ENCODE peak calls at places on chromosome 17, in five cellular contexts. One of them, this sample, is unnamed.

GRCh38 chr17:43940630-43941029 is 1.6 kb downstream of the PPY start:
- DNase-seq in fibroblast of pulmonary artery: peak
- DNase-seq in heart right ventricle: no peak
- DNase-seq in Caco-2: peak
- DNase-seq in IMR-90: peak
- DNase-seq in this sample: no peak

GRCh38 chr17:5719976-5720375 is 135.7 kb upstream of the NLRP1 start:
- DNase-seq in fibroblast of pulmonary artery: no peak
- DNase-seq in heart right ventricle: no peak
- DNase-seq in Caco-2: no peak
- DNase-seq in IMR-90: no peak
- DNase-seq in this sample: no peak

GRCh38 chr17:42673885-42674754 is 2.7 kb downstream of the PLEKHH3 start:
- DNase-seq in fibroblast of pulmonary artery: peak
- DNase-seq in heart right ventricle: peak
- DNase-seq in Caco-2: no peak
- DNase-seq in IMR-90: peak
- DNase-seq in this sample: peak

GRCh38 chr17:57930239-57930638 is 25.0 kb downstream of the CUEDC1 start:
- DNase-seq in fibroblast of pulmonary artery: no peak
- DNase-seq in heart right ventricle: no peak
- DNase-seq in Caco-2: no peak
- DNase-seq in IMR-90: no peak
- DNase-seq in this sample: no peak

GRCh38 chr17:41338961-41339485 is 11.6 kb downstream of the KRT33A start:
- DNase-seq in fibroblast of pulmonary artery: peak
- DNase-seq in heart right ventricle: no peak
- DNase-seq in Caco-2: no peak
- DNase-seq in IMR-90: peak
- DNase-seq in this sample: no peak

GRCh38 chr17:3885271-3885670 is 7.6 kb downstream of the CAMKK1 start:
- DNase-seq in fibroblast of pulmonary artery: no peak
- DNase-seq in heart right ventricle: no peak
- DNase-seq in Caco-2: no peak
- DNase-seq in IMR-90: no peak
- DNase-seq in this sample: no peak

GRCh38 chr17:13925579-13925978 is 143.7 kb upstream of the COX10 start:
- DNase-seq in fibroblast of pulmonary artery: no peak
- DNase-seq in heart right ventricle: no peak
- DNase-seq in Caco-2: no peak
- DNase-seq in IMR-90: no peak
- DNase-seq in this sample: no peak

GRCh38 chr17:5508855-5509254 is 22.5 kb downstream of the MIS12 start:
- DNase-seq in fibroblast of pulmonary artery: peak
- DNase-seq in heart right ventricle: no peak
- DNase-seq in Caco-2: no peak
- DNase-seq in IMR-90: peak
- DNase-seq in this sample: no peak

GRCh38 chr17:43456661-43457361 is 27.0 kb upstream of the DHX8 start:
- DNase-seq in fibroblast of pulmonary artery: no peak
- DNase-seq in heart right ventricle: no peak
- DNase-seq in Caco-2: no peak
- DNase-seq in IMR-90: peak
- DNase-seq in this sample: no peak

GRCh38 chr17:31099051-31099450 is 4.3 kb downstream of the NF1 start:
- DNase-seq in fibroblast of pulmonary artery: no peak
- DNase-seq in heart right ventricle: no peak
- DNase-seq in Caco-2: no peak
- DNase-seq in IMR-90: peak
- DNase-seq in this sample: no peak

GRCh38 chr17:19388791-19389190 is 1.8 kb upstream of the MFAP4 start:
- DNase-seq in fibroblast of pulmonary artery: no peak
- DNase-seq in heart right ventricle: no peak
- DNase-seq in Caco-2: no peak
- DNase-seq in IMR-90: peak
- DNase-seq in this sample: no peak

DNA sequence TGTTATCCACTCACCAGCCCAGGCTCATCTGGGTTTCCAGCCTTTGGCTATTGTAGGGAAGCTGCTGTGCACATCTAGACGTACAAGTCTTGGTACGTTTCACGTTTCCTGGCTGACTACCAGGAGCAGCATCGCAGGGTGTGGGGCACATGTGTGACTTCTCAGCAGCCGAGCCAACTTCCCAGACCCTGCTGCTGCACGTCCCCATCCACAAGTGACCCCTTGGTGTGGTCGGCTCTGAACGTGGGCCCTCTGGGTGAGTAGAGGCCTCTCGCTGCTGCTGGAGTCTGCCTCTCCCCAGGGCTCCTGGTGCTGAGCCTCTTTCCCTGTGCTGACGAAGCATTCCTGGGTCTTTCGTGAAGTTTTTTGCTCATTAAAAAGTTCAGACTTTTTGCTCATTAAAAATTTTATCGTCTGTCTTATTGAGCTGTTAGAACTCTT is 70.2 kb upstream of the ZNF750 start:
- DNase-seq in fibroblast of pulmonary artery: no peak
- DNase-seq in heart right ventricle: no peak
- DNase-seq in Caco-2: no peak
- DNase-seq in IMR-90: no peak
- DNase-seq in this sample: no peak
- TF ChIP-seq CTCF in fibroblast of pulmonary artery: no peak
- TF ChIP-seq CTCF in heart right ventricle: no peak
- TF ChIP-seq CTCF in Caco-2: no peak
- TF ChIP-seq CTCF in IMR-90: no peak
- TF ChIP-seq CTCF in this sample: no peak

GRCh38 chr17:73609078-73609477 is 35.2 kb downstream of the SDK2 start:
- DNase-seq in fibroblast of pulmonary artery: no peak
- DNase-seq in heart right ventricle: no peak
- DNase-seq in Caco-2: no peak
- DNase-seq in IMR-90: no peak
- DNase-seq in this sample: no peak

GRCh38 chr17:73600103-73600871 is 44.0 kb downstream of the SDK2 start:
- DNase-seq in fibroblast of pulmonary artery: no peak
- DNase-seq in heart right ventricle: no peak
- DNase-seq in Caco-2: no peak
- DNase-seq in IMR-90: no peak
- DNase-seq in this sample: no peak

GRCh38 chr17:73605444-73605843 is 38.8 kb downstream of the SDK2 start:
- DNase-seq in fibroblast of pulmonary artery: no peak
- DNase-seq in heart right ventricle: no peak
- DNase-seq in Caco-2: no peak
- DNase-seq in IMR-90: no peak
- DNase-seq in this sample: no peak

GRCh38 chr17:73604046-73604445 is 40.2 kb downstream of the SDK2 start:
- DNase-seq in fibroblast of pulmonary artery: no peak
- DNase-seq in heart right ventricle: no peak
- DNase-seq in Caco-2: no peak
- DNase-seq in IMR-90: no peak
- DNase-seq in this sample: no peak

DNA sequence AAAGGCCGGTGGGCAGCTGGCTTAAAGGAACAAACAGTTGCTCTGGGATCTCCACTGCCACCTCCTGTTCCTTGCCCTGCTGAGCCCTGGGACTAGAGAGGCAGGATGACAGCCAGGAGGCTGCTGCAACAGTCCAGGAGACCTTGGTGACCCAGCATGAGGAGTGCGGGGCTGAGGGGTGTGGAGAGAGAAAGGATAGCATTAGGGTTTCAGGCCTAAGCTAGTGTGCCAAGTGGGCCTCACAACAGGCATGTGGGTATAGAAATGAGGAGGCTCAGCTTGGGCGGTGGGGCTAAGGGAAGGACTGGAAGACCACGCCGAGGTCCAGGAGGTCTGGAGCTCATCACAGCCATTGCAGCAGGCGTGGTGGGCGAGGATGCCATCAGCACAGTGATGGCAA is 39.8 kb downstream of the SDK2 start:
- DNase-seq in fibroblast of pulmonary artery: no peak
- DNase-seq in heart right ventricle: no peak
- DNase-seq in Caco-2: no peak
- DNase-seq in IMR-90: no peak
- DNase-seq in this sample: no peak
- TF ChIP-seq CTCF in fibroblast of pulmonary artery: no peak
- TF ChIP-seq CTCF in heart right ventricle: no peak
- TF ChIP-seq CTCF in Caco-2: no peak
- TF ChIP-seq CTCF in IMR-90: no peak
- TF ChIP-seq CTCF in this sample: no peak

GRCh38 chr17:80926601-80927250 is 64.9 kb upstream of the CHMP6 start:
- DNase-seq in fibroblast of pulmonary artery: no peak
- DNase-seq in heart right ventricle: no peak
- DNase-seq in Caco-2: no peak
- DNase-seq in IMR-90: no peak
- DNase-seq in this sample: no peak
- TF ChIP-seq CTCF in fibroblast of pulmonary artery: no peak
- TF ChIP-seq CTCF in heart right ventricle: no peak
- TF ChIP-seq CTCF in Caco-2: no peak
- TF ChIP-seq CTCF in IMR-90: no peak
- TF ChIP-seq CTCF in this sample: no peak

GRCh38 chr17:48486557-48486956 is 44.3 kb downstream of the HOXB1 start:
- DNase-seq in fibroblast of pulmonary artery: peak
- DNase-seq in heart right ventricle: no peak
- DNase-seq in Caco-2: peak
- DNase-seq in IMR-90: peak
- DNase-seq in this sample: no peak
- TF ChIP-seq CTCF in fibroblast of pulmonary artery: peak
- TF ChIP-seq CTCF in heart right ventricle: no peak
- TF ChIP-seq CTCF in Caco-2: no peak
- TF ChIP-seq CTCF in IMR-90: peak
- TF ChIP-seq CTCF in this sample: no peak

GRCh38 chr17:65457183-65457582 is 104.3 kb downstream of the AXIN2 start:
- DNase-seq in fibroblast of pulmonary artery: no peak
- DNase-seq in heart right ventricle: no peak
- DNase-seq in Caco-2: no peak
- DNase-seq in IMR-90: no peak
- DNase-seq in this sample: no peak

GRCh38 chr17:65456368-65457151 is 104.9 kb downstream of the AXIN2 start:
- DNase-seq in fibroblast of pulmonary artery: no peak
- DNase-seq in heart right ventricle: no peak
- DNase-seq in Caco-2: no peak
- DNase-seq in IMR-90: no peak
- DNase-seq in this sample: no peak

GRCh38 chr17:65455154-65455971 is 106.1 kb downstream of the AXIN2 start:
- DNase-seq in fibroblast of pulmonary artery: no peak
- DNase-seq in heart right ventricle: no peak
- DNase-seq in Caco-2: no peak
- DNase-seq in IMR-90: no peak
- DNase-seq in this sample: no peak

GRCh38 chr17:65457635-65458257 is 103.7 kb downstream of the AXIN2 start:
- DNase-seq in fibroblast of pulmonary artery: no peak
- DNase-seq in heart right ventricle: no peak
- DNase-seq in Caco-2: no peak
- DNase-seq in IMR-90: no peak
- DNase-seq in this sample: no peak

DNA sequence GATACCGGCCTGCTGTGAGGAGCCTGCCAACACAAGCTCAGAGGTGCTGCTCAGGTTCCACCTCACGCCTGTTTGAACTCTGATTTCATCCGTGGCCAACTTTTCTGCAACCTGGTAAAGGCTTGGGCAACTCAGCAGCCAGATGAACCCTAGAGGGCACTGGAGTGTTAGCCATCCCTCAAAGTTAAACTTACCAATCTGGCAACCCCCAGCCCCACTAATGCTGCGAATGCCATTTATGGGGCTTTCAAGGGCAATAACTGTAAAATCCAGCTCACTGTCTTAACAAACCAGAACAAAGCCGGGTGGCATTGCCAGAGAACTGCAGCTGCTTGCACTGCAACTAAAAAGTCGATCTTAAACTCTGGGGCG is 105.5 kb downstream of the AXIN2 start:
- DNase-seq in fibroblast of pulmonary artery: peak
- DNase-seq in heart right ventricle: no peak
- DNase-seq in Caco-2: no peak
- DNase-seq in IMR-90: peak
- DNase-seq in this sample: no peak
- TF ChIP-seq CTCF in fibroblast of pulmonary artery: peak
- TF ChIP-seq CTCF in heart right ventricle: no peak
- TF ChIP-seq CTCF in Caco-2: peak
- TF ChIP-seq CTCF in IMR-90: peak
- TF ChIP-seq CTCF in this sample: no peak

GRCh38 chr17:75587718-75588545 is at the start of gene MYO15B:
- DNase-seq in fibroblast of pulmonary artery: no peak
- DNase-seq in heart right ventricle: peak
- DNase-seq in Caco-2: no peak
- DNase-seq in IMR-90: no peak
- DNase-seq in this sample: peak
- TF ChIP-seq CTCF in fibroblast of pulmonary artery: no peak
- TF ChIP-seq CTCF in heart right ventricle: no peak
- TF ChIP-seq CTCF in Caco-2: no peak
- TF ChIP-seq CTCF in IMR-90: no peak
- TF ChIP-seq CTCF in this sample: no peak